ENCODE peak calls at places on chromosomes 11 and 22, in six cellular contexts. C, O, K, X, B and M are unnamed samples.
A peak's percentile ranks its signal among the peaks of the same experiment; 100 is the strongest.

GRCh38 chr11:7454854-7455253 is 30.5 kb upstream of the OLFML1 start:
- DNase-seq in C (no peak), O (no peak), K (no peak), X (no peak), B (no peak), M (no peak)

GRCh38 chr11:113681711-113682410 is 24.2 kb downstream of the TMPRSS5 start:
- DNase-seq in C (no peak), O (no peak), K (no peak), X (no peak), B (no peak), M (no peak)

GRCh38 chr11:88522624-88523361 is 185.3 kb upstream of the CTSC start:
- DNase-seq in C (no peak), O (no peak), K (peak; percentile 22), X (no peak), B (no peak), M (no peak)

GRCh38 chr11:77467993-77468392 is 5.9 kb downstream of the PAK1 start:
- DNase-seq in C (no peak), O (no peak), K (peak; percentile 68), X (no peak), B (no peak), M (no peak)

GRCh38 chr11:111379500-111380136 is 543 bp upstream of the POU2AF1 start:
- DNase-seq in C (no peak), O (no peak), K (no peak), X (no peak), B (peak; percentile 0), M (no peak)

GRCh38 chr11:75055511-75055910 is 41.2 kb downstream of the OR2AT4 start:
- DNase-seq in C (no peak), O (no peak), K (no peak), X (no peak), B (no peak), M (no peak)

GRCh38 chr22:22770280-22770871 is 117.2 kb upstream of the IGLL5 start:
- DNase-seq in C (peak; percentile 54), O (peak; percentile 30), K (peak; percentile 29), X (peak; percentile 66), B (peak; percentile 27), M (peak; percentile 43)

GRCh38 chr11:113103932-113104331 is 142.7 kb downstream of the NCAM1 start:
- DNase-seq in C (no peak), O (no peak), K (no peak), X (no peak), B (no peak), M (no peak)

GRCh38 chr11:111730871-111731591 is 35.2 kb downstream of the PPP2R1B start:
- DNase-seq in C (no peak), O (no peak), K (peak; percentile 48), X (no peak), B (no peak), M (peak; percentile 81)

GRCh38 chr22:44458044-44459020 is 39.7 kb downstream of the RTL6 start:
- DNase-seq in C (no peak), O (no peak), K (no peak), X (no peak), B (no peak), M (no peak)

GRCh38 chr11:68349461-68350249 is 37.3 kb downstream of the LRP5 start:
- DNase-seq in C (peak; percentile 57), O (no peak), K (no peak), X (no peak), B (no peak), M (no peak)

GRCh38 chr11:30326114-30326783 is 3.3 kb downstream of the ARL14EP start:
- DNase-seq in C (no peak), O (no peak), K (peak; percentile 46), X (no peak), B (no peak), M (no peak)

GRCh38 chr11:90836031-90836430 is 613.2 kb upstream of the CHORDC1 start:
- DNase-seq in C (no peak), O (no peak), K (no peak), X (no peak), B (no peak), M (no peak)

GRCh38 chr11:68942090-68942620 is 38.5 kb downstream of the IGHMBP2 start:
- DNase-seq in C (no peak), O (no peak), K (peak; percentile 59), X (no peak), B (no peak), M (no peak)

GRCh38 chr11:67409261-67409666 is 5.4 kb downstream of the TBC1D10C start:
- DNase-seq in C (no peak), O (peak; percentile 69), K (no peak), X (no peak), B (no peak), M (no peak)

GRCh38 chr11:126601550-126602215 is 246.2 kb downstream of the ST3GAL4 start:
- DNase-seq in C (no peak), O (no peak), K (no peak), X (no peak), B (no peak), M (no peak)

GRCh38 chr11:44804449-44805151 is 77.8 kb downstream of the TSPAN18 start:
- DNase-seq in C (no peak), O (no peak), K (peak; percentile 24), X (no peak), B (no peak), M (no peak)

GRCh38 chr11:110091995-110092576 is 1.1 kb upstream of the ZC3H12C start:
- DNase-seq in C (no peak), O (no peak), K (peak; percentile 11), X (no peak), B (no peak), M (no peak)

GRCh38 chr11:76772100-76772782 is 10.9 kb upstream of the TSKU start:
- DNase-seq in C (no peak), O (no peak), K (no peak), X (peak; percentile 79), B (no peak), M (no peak)

GRCh38 chr22:43501951-43502874 is 90.4 kb downstream of the MPPED1 start:
- DNase-seq in C (no peak), O (no peak), K (no peak), X (no peak), B (no peak), M (no peak)

GRCh38 chr11:8765294-8765693 is 82.7 kb downstream of the RPL27A start:
- DNase-seq in C (no peak), O (no peak), K (peak; percentile 71), X (no peak), B (no peak), M (no peak)

GRCh38 chr11:44555031-44555800 is 10.2 kb upstream of the CD82 start:
- DNase-seq in C (no peak), O (no peak), K (no peak), X (no peak), B (no peak), M (no peak)

GRCh38 chr11:70067591-70068341 is 10.4 kb upstream of the ANO1 start:
- DNase-seq in C (peak; percentile 19), O (no peak), K (no peak), X (peak; percentile 86), B (no peak), M (no peak)

DNA sequence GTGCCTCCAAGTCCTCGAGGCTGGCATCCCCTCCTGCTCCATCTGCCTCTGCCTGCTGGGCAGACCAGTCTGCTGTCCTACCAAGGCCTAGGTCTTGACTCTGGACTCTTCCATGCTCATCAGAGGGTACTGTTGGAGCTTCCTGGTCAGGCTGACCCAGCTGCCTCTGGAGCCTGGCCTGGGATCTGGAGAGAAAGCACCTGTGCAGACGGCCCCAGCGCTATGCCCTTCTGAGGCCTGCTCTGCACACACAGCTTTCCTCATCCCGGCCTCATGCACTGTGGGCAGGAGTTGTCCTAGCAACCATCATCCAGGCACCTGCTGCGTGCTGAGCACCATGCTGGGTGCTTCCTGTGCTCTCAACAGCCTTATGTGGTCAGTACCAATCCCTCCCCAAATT is 70.8 kb downstream of the CDKN1C start:
- DNase-seq in C (no peak), O (no peak), K (no peak), X (no peak), B (no peak), M (no peak)
- H3K9me3 ChIP-seq in C (peaks cover 10% of the 10 kb centered on the region), O (peaks cover 9% of the 10 kb centered on the region), K (peaks cover 25% of the 10 kb centered on the region), X (peaks cover 19% of the 10 kb centered on the region), B (peaks cover 17% of the 10 kb centered on the region), M (no peaks in the 10 kb centered on the region)

GRCh38 chr11:50098186-50098725 is 65.6 kb downstream of the OR4C45 start:
- DNase-seq in C (no peak), O (no peak), K (no peak), X (no peak), B (no peak), M (no peak)
- H3K9me3 ChIP-seq in C (no peaks in the 10 kb centered on the region), O (no peaks in the 10 kb centered on the region), K (no peaks in the 10 kb centered on the region), X (no peaks in the 10 kb centered on the region), B (no peaks in the 10 kb centered on the region), M (no peaks in the 10 kb centered on the region)

GRCh38 chr22:48803171-48803992 is 1024.3 kb downstream of the BRD1 start:
- DNase-seq in C (no peak), O (no peak), K (no peak), X (no peak), B (no peak), M (no peak)
- H3K9me3 ChIP-seq in C (no peaks in the 10 kb centered on the region), O (no peaks in the 10 kb centered on the region), K (no peaks in the 10 kb centered on the region), X (no peaks in the 10 kb centered on the region), B (no peaks in the 10 kb centered on the region), M (no peaks in the 10 kb centered on the region)

GRCh38 chr11:92920295-92920694 is 49.2 kb upstream of the MTNR1B start:
- DNase-seq in C (no peak), O (no peak), K (no peak), X (no peak), B (no peak), M (no peak)
- H3K9me3 ChIP-seq in C (peaks cover 7% of the 10 kb centered on the region), O (no peaks in the 10 kb centered on the region), K (peaks cover 3% of the 10 kb centered on the region), X (peaks cover 10% of the 10 kb centered on the region), B (peaks cover 6% of the 10 kb centered on the region), M (no peaks in the 10 kb centered on the region)

GRCh38 chr11:71914127-71914526 is 14.3 kb downstream of the XNDC1N start:
- DNase-seq in C (no peak), O (no peak), K (peak; percentile 66), X (no peak), B (no peak), M (no peak)

GRCh38 chr11:71913716-71914115 is 14.7 kb downstream of the XNDC1N start:
- DNase-seq in C (no peak), O (no peak), K (peak; percentile 63), X (no peak), B (no peak), M (no peak)

GRCh38 chr11:71908218-71908617 is 20.2 kb downstream of the XNDC1N start:
- DNase-seq in C (no peak), O (no peak), K (no peak), X (no peak), B (no peak), M (no peak)
- H3K9me3 ChIP-seq in C (peaks cover 2% of the 10 kb centered on the region), O (no peaks in the 10 kb centered on the region), K (no peaks in the 10 kb centered on the region), X (no peaks in the 10 kb centered on the region), B (no peaks in the 10 kb centered on the region), M (no peaks in the 10 kb centered on the region)